ENCODE peak calls at places on chromosomes 11 and 22, in five cellular contexts. One of them, this sample, is unnamed.

GRCh38 chr11:83456075-83456474 is 169.9 kb upstream of the CCDC90B start:
- DNase-seq in WERI-Rb-1: peak
- DNase-seq in AG04449: no peak
- DNase-seq in BJ: no peak
- DNase-seq in heart left ventricle: no peak
- DNase-seq in this sample: no peak

GRCh38 chr22:36377022-36377631 is 10.6 kb downstream of the MYH9 start:
- DNase-seq in heart left ventricle: peak
- DNase-seq in WERI-Rb-1: no peak
- DNase-seq in BJ: no peak
- DNase-seq in AG04449: no peak
- DNase-seq in this sample: no peak

GRCh38 chr11:2580061-2580421 is 119.8 kb downstream of the KCNQ1OT1 start:
- DNase-seq in WERI-Rb-1: peak
- DNase-seq in heart left ventricle: peak
- DNase-seq in AG04449: no peak
- DNase-seq in BJ: no peak
- DNase-seq in this sample: no peak

GRCh38 chr11:7544021-7544420 is 30.2 kb downstream of the PPFIBP2 start:
- DNase-seq in AG04449: no peak
- DNase-seq in BJ: no peak
- DNase-seq in WERI-Rb-1: no peak
- DNase-seq in heart left ventricle: no peak
- DNase-seq in this sample: no peak

GRCh38 chr11:78941226-78941851 is 366.7 kb upstream of the NARS2 start:
- DNase-seq in WERI-Rb-1: peak
- DNase-seq in heart left ventricle: no peak
- DNase-seq in AG04449: no peak
- DNase-seq in BJ: no peak
- DNase-seq in this sample: no peak

GRCh38 chr11:6040874-6041273 is 10.3 kb upstream of the OR56A1 start:
- DNase-seq in heart left ventricle: no peak
- DNase-seq in WERI-Rb-1: no peak
- DNase-seq in AG04449: no peak
- DNase-seq in BJ: no peak
- DNase-seq in this sample: no peak

GRCh38 chr11:34050967-34051348 is 573 bp upstream of the CAPRIN1 start:
- DNase-seq in WERI-Rb-1: no peak
- DNase-seq in heart left ventricle: no peak
- DNase-seq in AG04449: no peak
- DNase-seq in BJ: no peak
- DNase-seq in this sample: no peak

GRCh38 chr11:63508009-63508408 is 2.1 kb downstream of the LGALS12 start:
- DNase-seq in BJ: no peak
- DNase-seq in heart left ventricle: peak
- DNase-seq in AG04449: no peak
- DNase-seq in WERI-Rb-1: peak
- DNase-seq in this sample: no peak

GRCh38 chr11:113952070-113952469 is 22.8 kb upstream of the HTR3A start:
- DNase-seq in AG04449: no peak
- DNase-seq in BJ: no peak
- DNase-seq in heart left ventricle: no peak
- DNase-seq in WERI-Rb-1: no peak
- DNase-seq in this sample: no peak

GRCh38 chr11:86134580-86135318 is 65.9 kb upstream of the PICALM start:
- DNase-seq in AG04449: no peak
- DNase-seq in BJ: no peak
- DNase-seq in heart left ventricle: no peak
- DNase-seq in WERI-Rb-1: no peak
- DNase-seq in this sample: no peak

GRCh38 chr11:15700456-15700855 is 585.7 kb downstream of the INSC start:
- DNase-seq in AG04449: no peak
- DNase-seq in BJ: no peak
- DNase-seq in WERI-Rb-1: no peak
- DNase-seq in heart left ventricle: no peak
- DNase-seq in this sample: no peak
- H3K4me3 ChIP-seq in AG04449: no peak
- H3K4me3 ChIP-seq in BJ: no peak
- H3K4me3 ChIP-seq in WERI-Rb-1: no peak
- H3K4me3 ChIP-seq in heart left ventricle: no peak
- H3K4me3 ChIP-seq in this sample: no peak

DNA sequence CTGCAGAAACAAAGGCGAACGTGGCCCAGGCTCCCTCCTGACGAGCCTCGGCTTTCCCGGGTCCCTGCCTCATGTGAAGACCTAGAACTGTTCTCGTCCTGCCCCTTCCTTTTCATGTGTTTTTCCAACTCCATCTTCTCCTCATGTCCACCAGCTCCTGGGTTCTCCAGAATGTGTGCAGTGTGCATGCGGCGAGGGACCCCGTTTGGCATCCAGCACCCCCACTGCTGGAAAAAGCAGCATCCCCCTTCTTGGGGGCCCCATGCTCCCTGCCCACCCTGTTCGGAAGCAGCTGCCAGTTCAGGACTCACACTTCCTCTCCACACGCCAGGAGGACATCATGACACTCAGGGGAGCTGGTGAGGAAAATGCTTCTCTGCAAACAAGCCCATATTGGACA is 313.5 kb downstream of the BRD1 start:
- DNase-seq in heart left ventricle: no peak
- DNase-seq in BJ: no peak
- DNase-seq in AG04449: no peak
- DNase-seq in WERI-Rb-1: no peak
- DNase-seq in this sample: no peak
- H3K4me3 ChIP-seq in heart left ventricle: no peak
- H3K4me3 ChIP-seq in BJ: no peak
- H3K4me3 ChIP-seq in AG04449: no peak
- H3K4me3 ChIP-seq in WERI-Rb-1: no peak
- H3K4me3 ChIP-seq in this sample: no peak

GRCh38 chr11:47590026-47590861 is 3.8 kb downstream of the FAM180B start:
- DNase-seq in BJ: no peak
- DNase-seq in WERI-Rb-1: no peak
- DNase-seq in heart left ventricle: no peak
- DNase-seq in AG04449: no peak
- DNase-seq in this sample: no peak
- H3K4me3 ChIP-seq in BJ: peak
- H3K4me3 ChIP-seq in WERI-Rb-1: no peak
- H3K4me3 ChIP-seq in heart left ventricle: peak
- H3K4me3 ChIP-seq in AG04449: peak
- H3K4me3 ChIP-seq in this sample: peak

GRCh38 chr11:134258577-134258976 is 5.2 kb downstream of the ACAD8 start:
- DNase-seq in WERI-Rb-1: no peak
- DNase-seq in heart left ventricle: no peak
- DNase-seq in BJ: no peak
- DNase-seq in AG04449: no peak
- DNase-seq in this sample: no peak

GRCh38 chr11:134253189-134253993 is at the start of the genes ACAD8 and THYN1:
- DNase-seq in heart left ventricle: peak
- DNase-seq in BJ: peak
- DNase-seq in WERI-Rb-1: peak
- DNase-seq in AG04449: peak
- DNase-seq in this sample: peak

GRCh38 chr11:134260503-134260902 is 7.1 kb downstream of the ACAD8 start:
- DNase-seq in AG04449: no peak
- DNase-seq in BJ: no peak
- DNase-seq in WERI-Rb-1: no peak
- DNase-seq in heart left ventricle: no peak
- DNase-seq in this sample: no peak

GRCh38 chr11:134254433-134254832 is 1.1 kb downstream of the ACAD8 start:
- DNase-seq in BJ: no peak
- DNase-seq in AG04449: no peak
- DNase-seq in heart left ventricle: no peak
- DNase-seq in WERI-Rb-1: no peak
- DNase-seq in this sample: no peak

DNA sequence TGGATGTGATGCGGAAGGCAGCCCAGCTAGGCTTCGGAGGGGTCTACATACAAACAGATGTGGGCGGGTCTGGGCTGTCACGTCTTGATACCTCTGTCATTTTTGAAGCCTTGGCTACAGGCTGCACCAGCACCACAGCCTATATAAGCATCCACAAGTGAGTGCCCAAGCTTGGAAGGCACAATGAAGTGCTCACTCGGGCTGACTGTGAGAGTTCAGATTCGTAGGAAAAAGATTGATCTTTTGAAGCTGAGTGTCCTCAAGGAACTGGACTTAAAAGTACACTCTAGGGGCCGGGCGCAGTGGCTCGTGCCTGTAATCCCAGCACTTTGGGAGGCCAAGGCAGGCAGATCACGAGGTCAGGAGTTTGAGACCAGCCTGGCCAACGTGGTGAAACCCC is 3.7 kb downstream of the ACAD8 start:
- DNase-seq in AG04449: no peak
- DNase-seq in BJ: no peak
- DNase-seq in heart left ventricle: no peak
- DNase-seq in WERI-Rb-1: no peak
- DNase-seq in this sample: no peak
- H3K4me3 ChIP-seq in AG04449: no peak
- H3K4me3 ChIP-seq in BJ: no peak
- H3K4me3 ChIP-seq in heart left ventricle: no peak
- H3K4me3 ChIP-seq in WERI-Rb-1: no peak
- H3K4me3 ChIP-seq in this sample: no peak

GRCh38 chr22:29207231-29207550 is 1.5 kb downstream of the EMID1 start:
- DNase-seq in BJ: no peak
- DNase-seq in heart left ventricle: no peak
- DNase-seq in AG04449: no peak
- DNase-seq in WERI-Rb-1: no peak
- DNase-seq in this sample: no peak

GRCh38 chr22:29205260-29205597 is 467 bp upstream of the EMID1 start:
- DNase-seq in heart left ventricle: no peak
- DNase-seq in BJ: no peak
- DNase-seq in AG04449: no peak
- DNase-seq in WERI-Rb-1: no peak
- DNase-seq in this sample: no peak

GRCh38 chr22:29204617-29205183 is 996 bp upstream of the EMID1 start:
- DNase-seq in AG04449: no peak
- DNase-seq in BJ: no peak
- DNase-seq in WERI-Rb-1: no peak
- DNase-seq in heart left ventricle: no peak
- DNase-seq in this sample: no peak

GRCh38 chr22:29206372-29207230 is 905 bp downstream of the EMID1 start:
- DNase-seq in WERI-Rb-1: no peak
- DNase-seq in AG04449: no peak
- DNase-seq in heart left ventricle: no peak
- DNase-seq in BJ: no peak
- DNase-seq in this sample: no peak

DNA sequence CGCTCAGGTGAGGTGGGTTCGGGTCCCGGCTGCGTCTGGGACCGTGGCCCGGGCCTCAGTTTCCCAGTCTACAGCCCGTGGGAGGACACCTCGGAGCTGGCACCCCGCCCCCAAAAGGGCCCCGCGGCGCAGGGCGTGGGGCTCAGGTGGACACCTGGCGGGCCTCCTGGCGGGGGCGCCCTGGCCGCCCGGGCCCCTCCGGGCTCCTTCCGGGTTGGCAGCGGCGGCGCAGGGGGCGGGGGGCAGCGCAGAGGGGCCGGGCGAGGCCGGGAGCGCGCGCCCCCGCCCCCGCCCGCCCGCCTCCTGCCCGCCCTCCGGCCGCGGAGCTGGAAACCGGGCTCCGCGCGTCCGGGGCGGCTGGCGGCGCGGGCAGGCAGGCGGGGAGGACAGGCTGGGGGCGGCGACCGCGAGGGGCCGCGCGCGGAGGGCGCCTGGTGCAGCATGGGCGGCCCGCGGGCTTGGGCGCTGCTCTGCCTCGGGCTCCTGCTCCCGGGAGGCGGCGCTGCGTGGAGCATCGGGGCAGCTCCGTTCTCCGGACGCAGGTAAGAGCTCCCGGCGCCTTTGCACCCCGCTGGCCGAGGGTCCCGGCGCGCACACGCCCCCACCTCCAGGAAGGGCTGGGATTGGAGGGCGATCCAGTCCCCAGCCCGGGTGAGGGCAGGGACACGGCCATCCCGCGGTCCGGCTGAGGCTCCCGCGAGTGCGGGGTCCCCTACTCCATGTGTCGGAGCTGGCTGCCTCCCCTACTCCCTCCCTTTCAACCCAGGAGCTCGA is at the start of gene EMID1:
- DNase-seq in BJ: no peak
- DNase-seq in WERI-Rb-1: peak
- DNase-seq in AG04449: no peak
- DNase-seq in heart left ventricle: peak
- DNase-seq in this sample: no peak
- H3K4me3 ChIP-seq in BJ: peak
- H3K4me3 ChIP-seq in WERI-Rb-1: peak
- H3K4me3 ChIP-seq in AG04449: peak
- H3K4me3 ChIP-seq in heart left ventricle: peak
- H3K4me3 ChIP-seq in this sample: peak

This sample was measured in skeletal muscle cell.